ENCODE peak calls at places on chromosome 22, in four cellular contexts. B is thyroid gland; T is NCI-H187; S is activated naive CD8-positive, alpha-beta T cell treated with anti-CD3 and anti-CD28 coated beads, Interleukin-2, amount 50 U/mL, for 24 hours. O is an unnamed sample.
A peak's percentile ranks its signal among the peaks of the same experiment; 100 is the strongest.

GRCh38 chr22:47406896-47407295 is 644.4 kb downstream of the TBC1D22A start:
- DNase-seq in T (no peak), S (no peak), B (no peak), O (no peak)

GRCh38 chr22:49307071-49307830 is 520.4 kb downstream of the BRD1 start:
- DNase-seq in S (no peak), T (no peak), B (no peak), O (no peak)

GRCh38 chr22:19146215-19146968 is 1.9 kb upstream of the ESS2 start:
- DNase-seq in B (no peak), T (no peak), S (no peak), O (no peak)

GRCh38 chr22:45597460-45598192 is 74.0 kb upstream of the ATXN10 start:
- DNase-seq in T (no peak), B (peak; percentile 67), S (no peak), O (no peak)

GRCh38 chr22:30304495-30305244 is 15.4 kb upstream of the CASTOR1 start:
- DNase-seq in B (peak; percentile 81), S (no peak), T (no peak), O (no peak)

GRCh38 chr22:44735518-44736428 is 16.6 kb upstream of the ARHGAP8 start:
- DNase-seq in S (peak; percentile 91), B (peak; percentile 69), T (no peak), O (no peak)

GRCh38 chr22:45683248-45683647 is 11.6 kb downstream of the ATXN10 start:
- DNase-seq in T (no peak), B (no peak), S (no peak), O (no peak)

GRCh38 chr22:46329616-46330015 is 5.9 kb upstream of the TRMU start:
- DNase-seq in B (no peak), S (no peak), T (no peak), O (no peak)

GRCh38 chr22:41910599-41911291 is 4.1 kb downstream of the SHISA8 start:
- DNase-seq in S (peak; percentile 35), T (no peak), B (peak; percentile 29), O (no peak)

GRCh38 chr22:23837911-23838685 is 708 bp downstream of the DERL3 start:
- DNase-seq in B (no peak), T (no peak), S (peak; percentile 20), O (no peak)

GRCh38 chr22:50059881-50060262 is 1.8 kb upstream of the TTLL8 start:
- DNase-seq in S (no peak), B (no peak), T (no peak), O (no peak)

GRCh38 chr22:43313497-43314474 is 29.4 kb downstream of the SCUBE1 start:
- DNase-seq in B (peak; percentile 31), T (no peak), S (no peak), O (no peak)

GRCh38 chr22:45793161-45793560 is 121.5 kb downstream of the ATXN10 start:
- DNase-seq in T (no peak), S (no peak), B (no peak), O (no peak)

GRCh38 chr22:49062155-49063039 is 765.3 kb downstream of the BRD1 start:
- DNase-seq in T (no peak), B (no peak), S (no peak), O (no peak)

GRCh38 chr22:46044718-46045458 is 67.9 kb upstream of the WNT7B start:
- DNase-seq in T (no peak), B (peak; percentile 53), S (peak; percentile 55), O (no peak)

GRCh38 chr22:48849963-48850657 is 977.6 kb downstream of the BRD1 start:
- DNase-seq in T (no peak), S (no peak), B (no peak), O (no peak)

GRCh38 chr22:23565942-23566715 is 14.0 kb downstream of the IGLL1 start:
- DNase-seq in T (no peak), B (peak; percentile 18), S (no peak), O (no peak)

GRCh38 chr22:46066691-46067090 is 83.6 kb upstream of the PPARA start:
- DNase-seq in S (no peak), B (peak; percentile 1), T (no peak), O (no peak)

GRCh38 chr22:47148510-47148909 is 386.1 kb downstream of the TBC1D22A start:
- DNase-seq in S (no peak), B (no peak), T (no peak), O (no peak)

GRCh38 chr22:48894064-48894671 is 933.5 kb downstream of the BRD1 start:
- DNase-seq in B (no peak), T (no peak), S (no peak), O (no peak)

GRCh38 chr22:50012201-50013181 is at the start of gene IL17REL:
- DNase-seq in T (no peak), S (no peak), B (no peak), O (no peak)

GRCh38 chr22:46371623-46372226 is 36.2 kb downstream of the TRMU start:
- DNase-seq in T (no peak), S (no peak), B (no peak), O (no peak)

GRCh38 chr22:40425082-40425481 is 54.7 kb downstream of the SGSM3 start:
- DNase-seq in B (no peak), S (no peak), T (no peak), O (no peak)

GRCh38 chr22:50250555-50251471 is at the start of gene HDAC10:
- DNase-seq in S (peak; percentile 88), T (no peak), B (peak; percentile 84), O (no peak)

GRCh38 chr22:36180038-36180880 is 19.7 kb upstream of the APOL3 start:
- DNase-seq in B (peak; percentile 79), S (peak; percentile 90), T (no peak), O (no peak)

GRCh38 chr22:39431821-39432251 is 25.0 kb upstream of the MGAT3 start:
- DNase-seq in S (no peak), T (no peak), B (no peak), O (no peak)

GRCh38 chr22:22955866-22956535 is 68.4 kb downstream of the IGLL5 start:
- DNase-seq in B (peak; percentile 67), S (peak; percentile 65), T (peak; percentile 2), O (no peak)

GRCh38 chr22:49400866-49401598 is 426.6 kb downstream of the BRD1 start:
- DNase-seq in B (no peak), S (no peak), T (no peak), O (no peak)